ENCODE peak calls at places on chromosomes 11 and 22, in four cellular contexts. B, A, Q and K are unnamed samples.

GRCh38 chr22:37181681-37182080 is 6.4 kb downstream of the C1QTNF6 start:
- DNase-seq in A (no peak), Q (no peak), B (no peak), K (no peak)

GRCh38 chr22:18905540-18906409 is at the start of gene DGCR6:
- DNase-seq in Q (no peak), A (no peak), B (no peak), K (no peak)

GRCh38 chr11:59728913-59729312 is 15.3 kb upstream of the OR10V1 start:
- DNase-seq in A (no peak), B (no peak), Q (no peak), K (no peak)

GRCh38 chr11:18010977-18011586 is 1.8 kb downstream of the SERGEF start:
- DNase-seq in Q (no peak), B (no peak), A (no peak), K (no peak)

GRCh38 chr22:42662114-42663021 is 13.2 kb upstream of the CYB5R3 start:
- DNase-seq in B (peak; percentile 85), Q (peak; percentile 54), A (peak; percentile 82), K (peak; percentile 97)

GRCh38 chr11:115616941-115617340 is 112.7 kb upstream of the CADM1 start:
- DNase-seq in Q (no peak), B (peak; percentile 27), A (no peak), K (peak; percentile 12)

GRCh38 chr11:78432058-78432515 is 14.5 kb upstream of the GAB2 start:
- DNase-seq in Q (no peak), B (no peak), A (no peak), K (no peak)

GRCh38 chr11:26720003-26720402 is 1.9 kb downstream of the SLC5A12 start:
- DNase-seq in Q (peak; percentile 19), A (no peak), B (no peak), K (no peak)

GRCh38 chr11:1131033-1131911 is 26.5 kb upstream of the MUC5AC start:
- DNase-seq in A (peak; percentile 2), Q (no peak), B (no peak), K (peak; percentile 55)

GRCh38 chr11:66689661-66690590 is 12.2 kb upstream of the RBM4B start:
- DNase-seq in A (no peak), B (no peak), Q (no peak), K (no peak)

GRCh38 chr11:20090654-20091374 is 69.5 kb downstream of the DBX1 start:
- DNase-seq in Q (no peak), B (no peak), A (no peak), K (no peak)

GRCh38 chr11:27209562-27210005 is 153.4 kb downstream of the CCDC34 start:
- DNase-seq in B (peak; percentile 48), A (no peak), Q (peak; percentile 98), K (no peak)

GRCh38 chr11:114774599-114775365 is 96.5 kb downstream of the NXPE2 start:
- DNase-seq in A (no peak), B (no peak), Q (peak; percentile 16), K (no peak)

GRCh38 chr22:45917146-45917545 is 59.8 kb downstream of the WNT7B start:
- DNase-seq in A (no peak), B (no peak), Q (no peak), K (peak; percentile 62)

GRCh38 chr11:30552839-30553238 is 33.3 kb downstream of the MPPED2 start:
- DNase-seq in A (no peak), Q (no peak), B (no peak), K (no peak)

GRCh38 chr11:47992959-47993820 is 12.8 kb downstream of the PTPRJ start:
- DNase-seq in B (no peak), A (no peak), Q (no peak), K (no peak)

GRCh38 chr11:115659061-115659963 is 155.1 kb upstream of the CADM1 start:
- DNase-seq in A (no peak), B (peak; percentile 45), Q (peak; percentile 25), K (no peak)

GRCh38 chr22:47495102-47495501 is 732.7 kb downstream of the TBC1D22A start:
- DNase-seq in Q (no peak), B (no peak), A (no peak), K (no peak)

GRCh38 chr22:26592368-26593015 is 2.6 kb upstream of the TPST2 start:
- DNase-seq in Q (peak; percentile 53), A (peak; percentile 57), B (no peak), K (no peak)

GRCh38 chr11:61716478-61717285 is 35.8 kb upstream of the MYRF start:
- DNase-seq in B (no peak), A (no peak), Q (no peak), K (no peak)

GRCh38 chr11:60633645-60634044 is 65.8 kb upstream of the MS4A8 start:
- DNase-seq in Q (no peak), B (no peak), A (no peak), K (no peak)

GRCh38 chr11:16779436-16779835 is 41.0 kb downstream of the C11orf58 start:
- DNase-seq in Q (no peak), A (no peak), B (no peak), K (no peak)

GRCh38 chr11:118625036-118625690 is 17.7 kb downstream of the PHLDB1 start:
- DNase-seq in B (no peak), A (no peak), Q (peak; percentile 46), K (no peak)

GRCh38 chr22:21042978-21043855 is 2.5 kb upstream of the LRRC74B start:
- DNase-seq in B (no peak), Q (no peak), A (no peak), K (no peak)

GRCh38 chr11:27255447-27255828 is 107.6 kb downstream of the CCDC34 start:
- DNase-seq in A (no peak), B (no peak), Q (peak; percentile 19), K (no peak)

GRCh38 chr11:122100222-122101080 is 15.6 kb downstream of the BLID start:
- DNase-seq in B (peak; percentile 63), A (no peak), Q (peak; percentile 60), K (peak; percentile 24)

GRCh38 chr11:72752088-72752914 is at the start of gene ARAP1:
- DNase-seq in A (peak; percentile 78), B (peak; percentile 74), Q (peak; percentile 57), K (peak; percentile 71)
- TF ChIP-seq CTCF in A (no peak), B (no peak), Q (no peak), K (no peak)

GRCh38 chr11:9675691-9676090 is 11.8 kb downstream of the SWAP70 start:
- DNase-seq in B (no peak), A (no peak), Q (no peak), K (no peak)

GRCh38 chr11:9677951-9678350 is 14.1 kb downstream of the SWAP70 start:
- DNase-seq in Q (no peak), B (no peak), A (no peak), K (no peak)

GRCh38 chr11:9681583-9682372 is 17.9 kb downstream of the SWAP70 start:
- DNase-seq in B (no peak), A (no peak), Q (no peak), K (no peak)

GRCh38 chr11:9678576-9678975 is 14.7 kb downstream of the SWAP70 start:
- DNase-seq in B (no peak), A (no peak), Q (no peak), K (no peak)

GRCh38 chr11:9680028-9680427 is 16.2 kb downstream of the SWAP70 start:
- DNase-seq in B (no peak), Q (no peak), A (no peak), K (no peak)
- H3K4me1 ChIP-seq in B (peaks cover 42% of the 10 kb centered on the region), Q (no peaks in the 10 kb centered on the region), A (no peaks in the 10 kb centered on the region), K (no peaks in the 10 kb centered on the region)

GRCh38 chr11:103619480-103619879 is 417.0 kb upstream of the DDI1 start:
- DNase-seq in Q (peak; percentile 18), B (no peak), A (no peak), K (no peak)
- TF ChIP-seq CTCF in Q (peak; percentile 26), B (no peak), A (no peak), K (no peak)

GRCh38 chr22:50301581-50301991 is 5.9 kb downstream of the PLXNB2 start:
- DNase-seq in B (no peak), A (no peak), Q (no peak), K (peak; percentile 49)

GRCh38 chr22:50300620-50301257 is 6.7 kb downstream of the PLXNB2 start:
- DNase-seq in A (no peak), B (no peak), Q (no peak), K (no peak)

GRCh38 chr22:50298266-50298637 is 9.2 kb downstream of the PLXNB2 start:
- DNase-seq in A (no peak), B (no peak), Q (no peak), K (no peak)

GRCh38 chr22:50298937-50299656 is 8.3 kb downstream of the PLXNB2 start:
- DNase-seq in A (no peak), B (peak; percentile 51), Q (no peak), K (no peak)

DNA sequence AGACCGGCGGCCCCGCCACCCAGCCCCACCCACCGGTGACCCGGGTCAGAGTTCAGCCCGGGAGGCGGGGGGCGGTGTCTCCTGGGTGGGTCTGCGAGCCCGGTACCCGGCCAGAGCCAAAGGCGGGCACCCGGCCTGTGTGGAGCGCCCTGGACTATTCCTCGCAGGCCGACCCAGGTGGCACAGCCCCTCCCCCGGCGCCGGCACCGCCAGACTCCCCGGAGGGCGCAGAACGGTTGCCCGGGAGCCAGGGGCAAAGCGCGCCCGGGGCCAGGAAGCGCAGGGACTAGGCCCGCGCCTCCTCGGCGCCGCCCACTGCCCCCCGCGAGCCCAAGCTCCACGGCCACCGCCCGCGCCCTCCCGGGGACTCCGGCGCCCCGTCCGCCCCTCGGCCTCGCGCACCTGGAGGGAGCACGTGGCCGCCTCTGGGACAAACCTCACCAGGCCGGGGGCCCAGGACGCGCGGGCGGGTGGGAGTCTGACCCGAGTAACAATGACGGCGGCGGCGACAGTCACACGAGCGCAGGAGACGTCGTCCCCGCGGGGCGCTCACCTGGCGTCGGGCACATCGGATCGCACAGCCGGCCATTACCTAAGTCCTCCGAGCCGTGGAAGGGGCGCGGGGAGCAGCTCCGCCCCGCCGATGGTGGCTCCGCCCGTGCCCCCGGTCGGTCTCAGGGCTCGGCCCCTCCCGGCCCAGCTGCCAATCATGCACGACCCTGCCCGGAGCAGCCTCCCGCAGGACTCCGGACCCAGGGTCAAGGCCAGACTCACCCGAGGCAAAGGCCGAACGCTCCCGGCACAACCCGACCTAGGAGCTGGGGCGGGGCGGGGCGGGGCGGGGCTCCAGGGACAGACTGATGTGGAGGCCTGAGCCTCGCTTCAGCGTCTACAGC is 7.5 kb downstream of the PLXNB2 start:
- DNase-seq in B (peak; percentile 49), A (no peak), Q (no peak), K (no peak)
- H3K4me1 ChIP-seq in B (peaks cover 99% of the 10 kb centered on the region), A (no peaks in the 10 kb centered on the region), Q (peaks cover 69% of the 10 kb centered on the region), K (peaks cover 17% of the 10 kb centered on the region)

GRCh38 chr11:34812905-34813576 is 103.1 kb downstream of the APIP start:
- DNase-seq in Q (no peak), A (no peak), B (no peak), K (no peak)

GRCh38 chr11:34806875-34807274 is 109.3 kb downstream of the APIP start:
- DNase-seq in Q (no peak), A (no peak), B (no peak), K (no peak)

GRCh38 chr11:34809191-34810106 is 106.7 kb downstream of the APIP start:
- DNase-seq in A (no peak), Q (peak; percentile 79), B (no peak), K (no peak)

GRCh38 chr11:34811858-34812257 is 104.3 kb downstream of the APIP start:
- DNase-seq in A (no peak), Q (no peak), B (no peak), K (no peak)

GRCh38 chr11:34810107-34810562 is 106.0 kb downstream of the APIP start:
- DNase-seq in Q (no peak), A (no peak), B (no peak), K (no peak)
- TF ChIP-seq CTCF in Q (no peak), A (no peak), B (no peak), K (no peak)